ENCODE peak calls at places on chromosomes 7 and 10, in eight cellular contexts. One of them, this sample, is unnamed.

GRCh38 chr7:48168159-48168558 is 3.1 kb upstream of the ABCA13 start:
- DNase-seq in A549: peak
- DNase-seq in GM12878: no peak
- DNase-seq in H1: no peak
- DNase-seq in SK-N-SH: no peak
- DNase-seq in IMR-90: peak
- DNase-seq in K562: no peak
- DNase-seq in HepG2: no peak
- DNase-seq in this sample: no peak

GRCh38 chr7:9939171-9939570 is 1034.5 kb upstream of the PHF14 start:
- DNase-seq in H1: no peak
- DNase-seq in K562: peak
- DNase-seq in SK-N-SH: no peak
- DNase-seq in HepG2: no peak
- DNase-seq in IMR-90: no peak
- DNase-seq in A549: no peak
- DNase-seq in GM12878: no peak
- DNase-seq in this sample: no peak

GRCh38 chr7:151518105-151518780 is 1.5 kb downstream of the RHEB start:
- DNase-seq in GM12878: no peak
- DNase-seq in H1: no peak
- DNase-seq in SK-N-SH: peak
- DNase-seq in IMR-90: peak
- DNase-seq in HepG2: peak
- DNase-seq in K562: peak
- DNase-seq in A549: peak
- DNase-seq in this sample: no peak

GRCh38 chr7:85776691-85777363 is 590.0 kb upstream of the SEMA3D start:
- DNase-seq in SK-N-SH: no peak
- DNase-seq in A549: no peak
- DNase-seq in H1: no peak
- DNase-seq in HepG2: no peak
- DNase-seq in GM12878: no peak
- DNase-seq in IMR-90: no peak
- DNase-seq in K562: no peak
- DNase-seq in this sample: no peak

GRCh38 chr7:91050677-91051076 is 213.6 kb upstream of the FZD1 start:
- DNase-seq in HepG2: no peak
- DNase-seq in K562: no peak
- DNase-seq in H1: no peak
- DNase-seq in SK-N-SH: no peak
- DNase-seq in IMR-90: no peak
- DNase-seq in A549: no peak
- DNase-seq in GM12878: no peak
- DNase-seq in this sample: no peak

GRCh38 chr10:11448545-11449244 is 162.8 kb downstream of the USP6NL start:
- DNase-seq in HepG2: no peak
- DNase-seq in K562: no peak
- DNase-seq in IMR-90: no peak
- DNase-seq in H1: no peak
- DNase-seq in GM12878: peak
- DNase-seq in A549: no peak
- DNase-seq in SK-N-SH: no peak
- DNase-seq in this sample: no peak

GRCh38 chr10:128008521-128009250 is 101.8 kb downstream of the PTPRE start:
- DNase-seq in HepG2: no peak
- DNase-seq in A549: no peak
- DNase-seq in GM12878: no peak
- DNase-seq in K562: no peak
- DNase-seq in H1: no peak
- DNase-seq in IMR-90: no peak
- DNase-seq in SK-N-SH: no peak
- DNase-seq in this sample: no peak

GRCh38 chr7:63023182-63023787 is 975.4 kb upstream of the ZNF722 start:
- DNase-seq in A549: no peak
- DNase-seq in SK-N-SH: no peak
- DNase-seq in GM12878: no peak
- DNase-seq in K562: no peak
- DNase-seq in IMR-90: no peak
- DNase-seq in H1: no peak
- DNase-seq in HepG2: no peak
- DNase-seq in this sample: no peak

GRCh38 chr7:139739863-139740597 is 37.8 kb downstream of the HIPK2 start:
- DNase-seq in H1: no peak
- DNase-seq in A549: no peak
- DNase-seq in GM12878: no peak
- DNase-seq in IMR-90: no peak
- DNase-seq in SK-N-SH: no peak
- DNase-seq in HepG2: no peak
- DNase-seq in K562: no peak
- DNase-seq in this sample: no peak

GRCh38 chr7:157905740-157906461 is 569.1 kb downstream of the DNAJB6 start:
- DNase-seq in A549: no peak
- DNase-seq in IMR-90: no peak
- DNase-seq in GM12878: no peak
- DNase-seq in K562: peak
- DNase-seq in H1: peak
- DNase-seq in HepG2: no peak
- DNase-seq in SK-N-SH: peak
- DNase-seq in this sample: peak

GRCh38 chr10:50384839-50385238 is 133.5 kb upstream of the ASAH2 start:
- DNase-seq in HepG2: no peak
- DNase-seq in K562: no peak
- DNase-seq in H1: no peak
- DNase-seq in A549: no peak
- DNase-seq in IMR-90: no peak
- DNase-seq in GM12878: no peak
- DNase-seq in SK-N-SH: no peak
- DNase-seq in this sample: no peak

GRCh38 chr10:72310241-72310633 is 36.5 kb downstream of the DDIT4 start:
- DNase-seq in HepG2: no peak
- DNase-seq in K562: no peak
- DNase-seq in SK-N-SH: no peak
- DNase-seq in GM12878: no peak
- DNase-seq in H1: no peak
- DNase-seq in A549: no peak
- DNase-seq in IMR-90: no peak
- DNase-seq in this sample: no peak

GRCh38 chr7:2185715-2186114 is 47.0 kb downstream of the MAD1L1 start:
- DNase-seq in IMR-90: no peak
- DNase-seq in GM12878: no peak
- DNase-seq in H1: no peak
- DNase-seq in K562: no peak
- DNase-seq in A549: no peak
- DNase-seq in HepG2: no peak
- DNase-seq in SK-N-SH: peak
- DNase-seq in this sample: no peak

DNA sequence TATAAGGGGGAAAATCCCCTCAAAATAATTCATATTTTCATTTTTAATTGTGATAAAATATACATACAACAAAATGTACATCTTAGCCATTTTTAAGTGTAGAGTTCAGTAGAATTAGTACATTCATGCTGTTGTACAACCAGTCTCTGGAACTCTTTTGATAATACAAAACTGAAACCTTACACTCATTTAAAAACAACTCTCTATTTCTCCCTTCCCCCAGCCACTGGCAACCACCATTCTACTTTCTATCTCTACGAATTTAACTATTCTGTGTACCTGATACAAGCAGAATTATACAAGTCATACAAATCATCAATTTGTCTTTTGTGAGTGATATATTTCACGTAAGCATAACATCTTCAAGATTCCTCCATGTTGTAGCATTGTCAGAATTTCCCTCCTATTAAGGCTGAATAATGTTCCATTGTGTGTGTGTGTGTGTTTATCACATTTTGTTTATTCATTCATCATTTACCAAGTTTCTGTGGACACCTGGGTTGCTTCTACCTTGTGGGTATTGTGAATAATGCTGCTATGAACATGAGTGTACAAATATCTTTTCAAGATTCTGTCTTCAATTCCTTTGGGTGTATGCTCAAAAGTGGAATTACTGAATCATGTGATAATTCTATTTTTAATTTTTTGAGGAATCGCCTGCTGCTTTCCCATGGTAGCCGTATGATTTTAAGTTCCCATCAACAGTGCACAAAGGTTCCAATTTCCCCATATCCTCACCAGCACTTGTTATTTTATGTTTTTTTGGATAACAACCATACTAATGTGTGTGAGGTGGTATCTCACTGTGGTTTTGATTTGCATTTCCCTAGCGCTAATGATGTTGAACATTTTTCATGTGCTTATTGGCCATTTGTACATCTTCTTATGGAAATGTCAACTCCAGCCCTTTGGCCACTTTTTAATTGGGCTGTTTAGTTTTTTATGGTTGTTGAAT is 4.7 kb upstream of the EBLN1 start:
- DNase-seq in H1: no peak
- DNase-seq in IMR-90: no peak
- DNase-seq in HepG2: no peak
- DNase-seq in SK-N-SH: no peak
- DNase-seq in GM12878: no peak
- DNase-seq in A549: no peak
- DNase-seq in K562: no peak
- DNase-seq in this sample: no peak
- H3K4me2 ChIP-seq in H1: no peak
- H3K4me2 ChIP-seq in IMR-90: no peak
- H3K4me2 ChIP-seq in HepG2: no peak
- H3K4me2 ChIP-seq in SK-N-SH: no peak
- H3K4me2 ChIP-seq in GM12878: no peak
- H3K4me2 ChIP-seq in A549: no peak
- H3K4me2 ChIP-seq in K562: no peak
- H3K4me2 ChIP-seq in this sample: no peak

GRCh38 chr10:124480860-124481259 is 19.2 kb downstream of the LHPP start:
- DNase-seq in K562: no peak
- DNase-seq in SK-N-SH: no peak
- DNase-seq in A549: no peak
- DNase-seq in HepG2: no peak
- DNase-seq in GM12878: no peak
- DNase-seq in H1: no peak
- DNase-seq in IMR-90: no peak
- DNase-seq in this sample: no peak

GRCh38 chr10:124482401-124482800 is 20.8 kb downstream of the LHPP start:
- DNase-seq in HepG2: no peak
- DNase-seq in H1: no peak
- DNase-seq in GM12878: no peak
- DNase-seq in K562: no peak
- DNase-seq in A549: no peak
- DNase-seq in SK-N-SH: no peak
- DNase-seq in IMR-90: no peak
- DNase-seq in this sample: no peak

GRCh38 chr10:124484016-124484415 is 22.4 kb downstream of the LHPP start:
- DNase-seq in H1: no peak
- DNase-seq in SK-N-SH: no peak
- DNase-seq in K562: no peak
- DNase-seq in A549: no peak
- DNase-seq in IMR-90: no peak
- DNase-seq in GM12878: no peak
- DNase-seq in HepG2: no peak
- DNase-seq in this sample: no peak

GRCh38 chr10:124482876-124483275 is 21.3 kb downstream of the LHPP start:
- DNase-seq in HepG2: no peak
- DNase-seq in GM12878: no peak
- DNase-seq in K562: no peak
- DNase-seq in IMR-90: no peak
- DNase-seq in A549: no peak
- DNase-seq in SK-N-SH: no peak
- DNase-seq in H1: no peak
- DNase-seq in this sample: no peak

DNA sequence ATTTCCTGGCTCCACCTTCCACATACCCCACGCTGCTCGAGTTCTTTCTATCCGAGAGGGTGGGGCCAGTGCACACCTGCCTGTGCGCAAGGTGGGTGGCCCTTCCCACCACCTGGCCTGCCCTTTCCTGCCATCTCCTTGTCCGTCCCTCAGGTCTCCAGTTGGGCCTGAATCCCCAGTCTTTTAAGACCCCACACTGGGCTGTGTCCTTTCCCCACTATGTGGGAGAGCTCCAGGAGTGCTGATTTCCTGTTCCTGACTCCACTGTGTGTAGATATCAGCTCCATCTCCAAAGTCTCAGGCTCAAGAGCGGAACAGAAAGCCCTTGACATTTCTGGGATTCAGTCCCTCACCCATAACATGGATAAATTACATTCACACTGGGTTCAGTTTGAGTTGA is 20.1 kb downstream of the LHPP start:
- DNase-seq in SK-N-SH: no peak
- DNase-seq in HepG2: no peak
- DNase-seq in A549: no peak
- DNase-seq in GM12878: no peak
- DNase-seq in K562: no peak
- DNase-seq in IMR-90: no peak
- DNase-seq in H1: no peak
- DNase-seq in this sample: no peak
- TF ChIP-seq RAD21 in SK-N-SH: no peak
- TF ChIP-seq RAD21 in HepG2: no peak
- TF ChIP-seq RAD21 in A549: no peak
- TF ChIP-seq RAD21 in GM12878: no peak
- TF ChIP-seq RAD21 in K562: no peak
- TF ChIP-seq RAD21 in IMR-90: no peak
- TF ChIP-seq RAD21 in H1: no peak
- TF ChIP-seq RAD21 in this sample: no peak

GRCh38 chr10:133258818-133259602 is 17.7 kb downstream of the ADAM8 start:
- DNase-seq in HepG2: peak
- DNase-seq in GM12878: no peak
- DNase-seq in SK-N-SH: no peak
- DNase-seq in A549: peak
- DNase-seq in IMR-90: peak
- DNase-seq in K562: peak
- DNase-seq in H1: no peak
- DNase-seq in this sample: peak

GRCh38 chr10:133258066-133258817 is 18.4 kb downstream of the ADAM8 start:
- DNase-seq in A549: no peak
- DNase-seq in GM12878: no peak
- DNase-seq in H1: no peak
- DNase-seq in K562: no peak
- DNase-seq in HepG2: no peak
- DNase-seq in IMR-90: no peak
- DNase-seq in SK-N-SH: no peak
- DNase-seq in this sample: no peak

GRCh38 chr10:133259603-133259992 is 17.1 kb downstream of the ADAM8 start:
- DNase-seq in H1: no peak
- DNase-seq in A549: no peak
- DNase-seq in K562: no peak
- DNase-seq in HepG2: no peak
- DNase-seq in SK-N-SH: no peak
- DNase-seq in GM12878: no peak
- DNase-seq in IMR-90: no peak
- DNase-seq in this sample: no peak

GRCh38 chr10:133255323-133255722 is 17.7 kb downstream of the VENTX start:
- DNase-seq in A549: no peak
- DNase-seq in GM12878: no peak
- DNase-seq in SK-N-SH: no peak
- DNase-seq in HepG2: no peak
- DNase-seq in IMR-90: no peak
- DNase-seq in K562: no peak
- DNase-seq in H1: no peak
- DNase-seq in this sample: no peak

GRCh38 chr10:133257489-133258065 is 19.1 kb downstream of the ADAM8 start:
- DNase-seq in SK-N-SH: peak
- DNase-seq in H1: no peak
- DNase-seq in A549: peak
- DNase-seq in GM12878: no peak
- DNase-seq in K562: peak
- DNase-seq in IMR-90: no peak
- DNase-seq in HepG2: no peak
- DNase-seq in this sample: no peak
- H3K4me2 ChIP-seq in SK-N-SH: no peak
- H3K4me2 ChIP-seq in H1: peak
- H3K4me2 ChIP-seq in A549: peak
- H3K4me2 ChIP-seq in GM12878: peak
- H3K4me2 ChIP-seq in K562: peak
- H3K4me2 ChIP-seq in IMR-90: no peak
- H3K4me2 ChIP-seq in HepG2: peak
- H3K4me2 ChIP-seq in this sample: peak

GRCh38 chr10:84267503-84268126 is 22.8 kb downstream of the RGR start:
- DNase-seq in H1: peak
- DNase-seq in HepG2: peak
- DNase-seq in GM12878: no peak
- DNase-seq in K562: peak
- DNase-seq in IMR-90: peak
- DNase-seq in A549: peak
- DNase-seq in SK-N-SH: no peak
- DNase-seq in this sample: peak
- TF ChIP-seq RAD21 in H1: peak
- TF ChIP-seq RAD21 in HepG2: peak
- TF ChIP-seq RAD21 in GM12878: peak
- TF ChIP-seq RAD21 in K562: peak
- TF ChIP-seq RAD21 in IMR-90: peak
- TF ChIP-seq RAD21 in A549: no peak
- TF ChIP-seq RAD21 in SK-N-SH: peak
- TF ChIP-seq RAD21 in this sample: peak

This sample was measured in HCT116.